ENCODE peak calls at places on chromosomes 5 and 9, in five cellular contexts. T is RCC 7860, B is HS-5, U is T-helper 1 cell, C is GM13977. W is an unnamed sample.
A peak's percentile ranks its signal among the peaks of the same experiment; 100 is the strongest.

GRCh38 chr5:178107889-178108288 is 5.4 kb upstream of the N4BP3 start:
- DNase-seq in T (no peak), U (no peak), C (no peak), B (no peak), W (no peak)

GRCh38 chr5:69212022-69212421 is 22.6 kb downstream of the CENPH start:
- DNase-seq in T (no peak), B (no peak), U (peak; percentile 42), C (no peak), W (no peak)

GRCh38 chr9:80061940-80062339 is 490.2 kb downstream of the TLE4 start:
- DNase-seq in C (no peak), B (peak; percentile 92), U (no peak), T (peak; percentile 74), W (no peak)

GRCh38 chr9:79801459-79801858 is 229.7 kb downstream of the TLE4 start:
- DNase-seq in B (no peak), T (no peak), C (no peak), U (no peak), W (no peak)

GRCh38 chr9:110850401-110851135 is 182.0 kb downstream of the MUSK start:
- DNase-seq in B (no peak), T (no peak), U (no peak), C (no peak), W (no peak)

GRCh38 chr9:27430754-27431540 is 93.1 kb upstream of the IFNK start:
- DNase-seq in T (no peak), C (no peak), U (no peak), B (no peak), W (no peak)

GRCh38 chr9:131585375-131585774 is 40.1 kb downstream of the PRRT1B start:
- DNase-seq in B (no peak), C (no peak), T (peak; percentile 12), U (peak; percentile 85), W (no peak)

GRCh38 chr9:108552459-108553040 is 303.2 kb downstream of the ACTL7B start:
- DNase-seq in B (no peak), T (no peak), U (no peak), C (no peak), W (no peak)

GRCh38 chr5:73544429-73545402 is 20.7 kb downstream of the ANKRA2 start:
- DNase-seq in U (no peak), B (no peak), C (no peak), T (no peak), W (no peak)

GRCh38 chr5:89372176-89372575 is 489.2 kb upstream of the MEF2C start:
- DNase-seq in C (no peak), B (no peak), U (no peak), T (no peak), W (no peak)

GRCh38 chr5:55708732-55709131 is 3.4 kb downstream of the SLC38A9 start:
- DNase-seq in C (no peak), B (peak; percentile 49), T (no peak), U (peak; percentile 13), W (no peak)

GRCh38 chr5:66440202-66440680 is 156.0 kb upstream of the MAST4 start:
- DNase-seq in B (peak; percentile 39), T (peak; percentile 74), U (peak; percentile 7), C (peak; percentile 23), W (no peak)

GRCh38 chr9:92657296-92658094 is 12.4 kb downstream of the IPPK start:
- DNase-seq in U (no peak), T (no peak), C (no peak), B (no peak), W (no peak)

GRCh38 chr9:127336708-127337352 is 60.1 kb upstream of the SLC2A8 start:
- DNase-seq in U (no peak), B (peak; percentile 96), T (peak; percentile 92), C (no peak), W (no peak)